ENCODE peak calls at places on chromosomes 12 and 14, in nine cellular contexts. H is astrocyte of the hippocampus, P is head of caudate nucleus, A is hippocampal formation, D is WTC11, T is H9, W is mesenteric fat pad, I is Daoy, E is body of pancreas. F is an unnamed sample.

GRCh38 chr14:60658909-60659585 is 9.8 kb upstream of the SIX1 start:
- DNase-seq in P (no peak), H (no peak), E (no peak), T (no peak), A (no peak), W (no peak), I (no peak), D (no peak), F (no peak)

GRCh38 chr14:53128706-53129105 is 24.4 kb downstream of the DDHD1 start:
- DNase-seq in W (no peak), A (no peak), D (no peak), I (no peak), H (no peak), P (no peak), T (no peak), E (no peak), F (no peak)

GRCh38 chr12:117875652-117876491 is 92.9 kb downstream of the KSR2 start:
- DNase-seq in D (peak; percentile 86), I (peak; percentile 77), P (peak; percentile 63), T (peak; percentile 95), H (peak; percentile 76), E (peak; percentile 11), A (peak; percentile 12), W (no peak), F (peak; percentile 28)

GRCh38 chr14:103558071-103558882 is 4.2 kb downstream of the BAG5 start:
- DNase-seq in W (no peak), E (no peak), T (no peak), I (peak; percentile 87), H (peak; percentile 88), A (no peak), D (no peak), P (no peak), F (peak; percentile 64)

GRCh38 chr12:118981285-118982201 is at the start of gene SRRM4:
- DNase-seq in I (no peak), A (peak; percentile 12), E (peak; percentile 16), P (peak; percentile 85), T (peak; percentile 95), W (no peak), D (peak; percentile 92), H (peak; percentile 13), F (peak; percentile 23)

GRCh38 chr12:25959069-25959961 is 833 bp downstream of the RASSF8 start:
- DNase-seq in A (peak; percentile 45), E (peak; percentile 67), I (peak; percentile 72), P (peak; percentile 54), T (peak; percentile 59), W (no peak), H (peak; percentile 78), D (peak; percentile 57), F (peak; percentile 70)

GRCh38 chr12:91332305-91332704 is 149.7 kb upstream of the DCN start:
- DNase-seq in P (no peak), I (no peak), H (no peak), W (no peak), E (no peak), A (no peak), T (no peak), D (no peak), F (no peak)

GRCh38 chr12:39723831-39724230 is 104.2 kb upstream of the ABCD2 start:
- DNase-seq in H (peak; percentile 48), E (no peak), D (no peak), A (peak; percentile 4), W (no peak), I (peak; percentile 59), P (no peak), T (peak; percentile 30), F (peak; percentile 21)

GRCh38 chr12:75784591-75784990 is 247.0 kb downstream of the PHLDA1 start:
- DNase-seq in D (no peak), I (peak; percentile 71), H (peak; percentile 60), A (peak; percentile 13), P (peak; percentile 47), W (no peak), E (peak; percentile 89), T (no peak), F (no peak)

GRCh38 chr12:64889434-64890216 is 65.2 kb downstream of the TBC1D30 start:
- DNase-seq in D (no peak), H (no peak), T (peak; percentile 51), E (no peak), P (no peak), A (no peak), W (no peak), I (no peak), F (no peak)

GRCh38 chr12:76256904-76257303 is 91.3 kb downstream of the BBS10 start:
- DNase-seq in T (no peak), I (no peak), E (no peak), A (no peak), D (no peak), H (no peak), W (no peak), P (no peak), F (no peak)

GRCh38 chr12:130796985-130797686 is 41.9 kb downstream of the STX2 start:
- DNase-seq in D (no peak), H (no peak), T (no peak), E (no peak), W (no peak), P (peak; percentile 60), I (no peak), A (no peak), F (no peak)

GRCh38 chr12:1289371-1290155 is 298.5 kb downstream of the ERC1 start:
- DNase-seq in W (no peak), D (no peak), P (no peak), E (no peak), H (no peak), A (no peak), T (no peak), I (no peak), F (peak; percentile 10)

GRCh38 chr12:48995061-48995879 is 3.9 kb downstream of the DDN start:
- DNase-seq in A (peak; percentile 47), I (peak; percentile 87), P (peak; percentile 91), D (peak; percentile 93), H (peak; percentile 92), T (peak; percentile 95), W (no peak), E (peak; percentile 88), F (peak; percentile 96)